ENCODE peak calls at places on chromosomes 1 and 21, in nine cellular contexts. S is endothelial cell, X is HFF-Myc, L is fibroblast of the aortic adventitia, K is heart right ventricle, Y is RWPE1, G is type B pancreatic cell, H is colonic mucosa, B is fibroblast of mammary gland. J is an unnamed sample.

GRCh38 chr1:162633327-162633762 is 1.1 kb downstream of the DDR2 start:
- DNase-seq in S (no peak), G (no peak), B (peak; percentile 68), K (no peak), L (peak; percentile 79), X (no peak), H (no peak), Y (no peak), J (no peak)

GRCh38 chr1:90358448-90358847 is 358.7 kb downstream of the BARHL2 start:
- DNase-seq in S (no peak), Y (no peak), B (no peak), X (no peak), L (no peak), K (no peak), G (no peak), H (no peak), J (no peak)

GRCh38 chr1:162168935-162169545 is 99.5 kb downstream of the NOS1AP start:
- DNase-seq in H (no peak), G (no peak), B (peak; percentile 53), K (no peak), S (no peak), L (no peak), X (peak; percentile 50), Y (no peak), J (no peak)

GRCh38 chr1:28458237-28459228 is 47.3 kb upstream of the RCC1 start:
- DNase-seq in L (no peak), S (no peak), B (no peak), H (no peak), K (no peak), X (no peak), Y (no peak), G (no peak), J (no peak)

GRCh38 chr1:230067441-230067870 is 418 bp downstream of the GALNT2 start:
- DNase-seq in K (peak; percentile 36), S (no peak), B (peak; percentile 57), X (no peak), L (peak; percentile 42), H (peak; percentile 53), Y (peak; percentile 58), G (no peak), J (no peak)

GRCh38 chr1:29700522-29700921 is 464.2 kb downstream of the PTPRU start:
- DNase-seq in X (no peak), G (no peak), B (no peak), K (no peak), L (no peak), H (no peak), Y (no peak), S (no peak), J (no peak)

GRCh38 chr1:26350701-26351590 is 3.0 kb downstream of the CRYBG2 start:
- DNase-seq in S (peak; percentile 51), X (no peak), B (peak; percentile 15), H (peak; percentile 57), Y (no peak), K (no peak), G (no peak), L (no peak), J (no peak)

GRCh38 chr21:32626633-32627196 is 14.5 kb upstream of the CFAP298 start:
- DNase-seq in K (no peak), B (peak; percentile 71), X (no peak), G (no peak), H (no peak), S (no peak), L (peak; percentile 55), Y (no peak), J (no peak)

GRCh38 chr1:117595993-117596720 is 9.7 kb upstream of the TENT5C start:
- DNase-seq in K (no peak), X (no peak), B (no peak), L (no peak), S (no peak), G (no peak), H (no peak), Y (no peak), J (no peak)

GRCh38 chr1:162264108-162264507 is 112.5 kb downstream of the SPATA46 start:
- DNase-seq in Y (no peak), K (no peak), B (no peak), G (no peak), X (no peak), L (no peak), S (no peak), H (no peak), J (no peak)

GRCh38 chr21:35048183-35048601 is 910 bp downstream of the RUNX1 start:
- DNase-seq in B (no peak), L (no peak), S (no peak), Y (no peak), H (no peak), X (peak; percentile 5), G (no peak), K (no peak), J (no peak)

GRCh38 chr21:35266546-35266945 is 217.4 kb upstream of the RUNX1 start:
- DNase-seq in S (no peak), X (no peak), K (no peak), B (no peak), Y (no peak), L (no peak), H (no peak), G (no peak), J (peak; percentile 63)

GRCh38 chr1:200916681-200917080 is 22.0 kb downstream of the INAVA start:
- DNase-seq in L (no peak), B (no peak), X (no peak), S (no peak), K (no peak), H (no peak), G (no peak), Y (no peak), J (no peak)

GRCh38 chr1:230836801-230837200 is 31.5 kb downstream of the C1orf198 start:
- DNase-seq in G (no peak), S (no peak), K (no peak), B (no peak), H (no peak), Y (no peak), X (no peak), L (no peak), J (no peak)

GRCh38 chr1:117534995-117535467 is 70.8 kb upstream of the TENT5C start:
- DNase-seq in X (peak; percentile 61), S (peak; percentile 46), G (no peak), B (peak; percentile 78), K (peak; percentile 18), Y (peak; percentile 33), L (peak; percentile 85), H (peak; percentile 43), J (peak; percentile 58)

DNA sequence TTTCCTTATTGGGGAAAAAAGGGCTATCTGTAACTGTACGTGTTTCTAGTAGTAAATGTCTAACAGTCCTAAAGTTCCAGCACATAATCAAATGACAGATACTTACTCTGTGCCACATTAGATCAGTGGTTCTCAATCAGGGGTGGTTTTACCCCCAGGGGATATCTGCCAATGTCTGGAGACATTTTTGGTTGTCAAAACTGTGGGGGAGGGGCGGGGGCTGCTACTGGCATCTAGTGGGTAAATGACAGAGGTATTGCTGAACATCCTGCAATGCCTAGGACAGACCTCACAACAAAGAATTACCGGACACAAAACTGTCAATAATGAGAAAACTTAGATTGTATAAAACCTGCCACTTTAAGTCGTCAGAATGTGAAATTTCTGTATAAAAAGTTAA is 33.4 kb upstream of the PTPRC start:
- DNase-seq in B (no peak), L (no peak), Y (no peak), G (no peak), S (no peak), K (no peak), X (no peak), H (no peak), J (no peak)
- TF ChIP-seq CTCF in B (no peak), L (no peak), Y (no peak), G (no peak), S (no peak), K (no peak), X (no peak), H (no peak), J (no peak)

GRCh38 chr1:63463248-63463647 is 59.8 kb downstream of the ITGB3BP start:
- DNase-seq in G (no peak), H (no peak), Y (peak; percentile 2), S (no peak), K (no peak), L (peak; percentile 51), B (peak; percentile 74), X (no peak), J (peak; percentile 38)

GRCh38 chr1:63461661-63462230 is 61.3 kb downstream of the ITGB3BP start:
- DNase-seq in K (no peak), Y (no peak), G (no peak), L (no peak), S (no peak), X (no peak), B (no peak), H (no peak), J (no peak)

DNA sequence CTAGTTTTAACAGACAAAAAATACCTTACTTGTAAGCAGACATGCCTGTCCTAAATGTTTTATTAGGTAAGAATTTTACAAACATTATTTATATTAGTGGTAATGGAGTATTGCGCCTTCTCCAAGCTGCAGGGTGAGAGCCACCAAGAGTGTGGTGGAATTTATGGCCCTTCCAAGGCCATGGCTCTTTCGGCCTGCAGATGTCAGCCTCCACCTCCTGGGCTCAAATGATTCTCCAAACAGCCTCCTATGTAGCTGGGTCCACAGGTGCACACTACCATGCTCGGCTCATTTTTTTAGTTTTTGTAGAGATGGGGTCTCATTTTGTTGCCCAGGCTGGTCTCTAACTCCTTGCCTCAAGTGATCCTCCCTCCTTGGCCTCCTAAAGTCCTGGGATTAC is 56.3 kb downstream of the ITGB3BP start:
- DNase-seq in L (no peak), X (no peak), K (no peak), Y (no peak), B (no peak), G (no peak), H (no peak), S (no peak), J (no peak)
- TF ChIP-seq CTCF in L (peak; percentile 4), X (no peak), K (peak; percentile 8), Y (no peak), B (no peak), G (no peak), H (no peak), S (no peak), J (peak; percentile 32)

GRCh38 chr1:182783068-182783467 is 6.5 kb upstream of the NPL start:
- DNase-seq in S (peak; percentile 28), X (no peak), B (no peak), Y (no peak), G (no peak), H (no peak), K (no peak), L (no peak), J (no peak)
- TF ChIP-seq CTCF in S (no peak), X (no peak), B (no peak), Y (no peak), G (peak; percentile 36), H (no peak), K (no peak), L (no peak), J (no peak)

GRCh38 chr1:241473026-241473425 is 46.5 kb downstream of the FH start:
- DNase-seq in H (no peak), G (no peak), S (no peak), L (no peak), X (no peak), Y (no peak), K (no peak), B (no peak), J (no peak)
- TF ChIP-seq CTCF in H (no peak), G (no peak), S (no peak), L (no peak), X (no peak), Y (no peak), K (no peak), B (no peak), J (no peak)

GRCh38 chr1:169711469-169712308 is at the start of gene SELL:
- DNase-seq in Y (peak; percentile 57), B (peak; percentile 80), G (no peak), H (peak; percentile 81), K (peak; percentile 71), S (peak; percentile 70), X (peak; percentile 21), L (peak; percentile 84), J (peak; percentile 30)
- TF ChIP-seq CTCF in Y (peak; percentile 77), B (peak; percentile 98), G (peak; percentile 82), H (peak; percentile 65), K (peak; percentile 64), S (peak; percentile 76), X (peak; percentile 85), L (peak; percentile 94), J (peak; percentile 80)

J was measured in foreskin keratinocyte.